ENCODE peak calls at places on chromosomes 3 and 15, in seven cellular contexts. E, A, P, T, I, V and B are unnamed samples.
A peak's percentile ranks its signal among the peaks of the same experiment; 100 is the strongest.

GRCh38 chr3:160720123-160720746 is 35.8 kb upstream of the PPM1L start:
- DNase-seq in T (no peak), E (no peak), P (peak; percentile 20), A (no peak), I (no peak), V (no peak), B (no peak)

GRCh38 chr3:43996379-43997301 is 245.0 kb upstream of the TOPAZ1 start:
- DNase-seq in E (no peak), P (peak; percentile 35), T (peak; percentile 54), A (no peak), I (no peak), V (peak; percentile 69), B (no peak)

GRCh38 chr3:188106898-188107684 is 46.9 kb upstream of the LPP start:
- DNase-seq in V (no peak), T (no peak), A (no peak), E (no peak), I (no peak), P (no peak), B (no peak)

GRCh38 chr3:167110906-167111305 is 269.2 kb downstream of the ZBBX start:
- DNase-seq in T (peak; percentile 53), P (peak; percentile 11), E (no peak), V (peak; percentile 5), A (no peak), I (no peak), B (no peak)

GRCh38 chr3:95810468-95810867 is 1003.9 kb upstream of the EPHA6 start:
- DNase-seq in V (no peak), A (no peak), E (no peak), I (no peak), T (no peak), P (no peak), B (no peak)

GRCh38 chr3:64163019-64163754 is 62.1 kb downstream of the PRICKLE2 start:
- DNase-seq in A (no peak), E (no peak), V (no peak), P (no peak), T (no peak), I (no peak), B (no peak)

GRCh38 chr15:39756806-39757522 is 25.7 kb downstream of the FSIP1 start:
- DNase-seq in I (peak; percentile 3), P (peak; percentile 7), V (peak; percentile 79), E (peak; percentile 82), T (peak; percentile 77), A (no peak), B (peak; percentile 13)

GRCh38 chr15:41512512-41513281 is 930 bp downstream of the LTK start:
- DNase-seq in P (no peak), I (no peak), A (no peak), V (peak; percentile 60), T (no peak), E (no peak), B (no peak)

GRCh38 chr15:71096676-71097075 is 18.6 kb upstream of the THSD4 start:
- DNase-seq in T (no peak), A (no peak), E (no peak), I (no peak), P (no peak), V (no peak), B (no peak)

GRCh38 chr3:184337315-184337714 is at the start of gene FAM131A:
- DNase-seq in V (no peak), I (no peak), T (peak; percentile 60), P (no peak), A (no peak), E (peak; percentile 44), B (peak; percentile 81)

GRCh38 chr3:187112934-187113793 is 26.1 kb downstream of the RPL39L start:
- DNase-seq in T (peak; percentile 55), I (no peak), E (no peak), V (no peak), A (no peak), P (no peak), B (no peak)

GRCh38 chr15:61034793-61035710 is 194.1 kb downstream of the RORA start:
- DNase-seq in E (no peak), A (no peak), T (peak; percentile 75), I (no peak), V (no peak), P (no peak), B (no peak)

GRCh38 chr3:139758654-139759291 is 81.0 kb upstream of the NMNAT3 start:
- DNase-seq in E (no peak), T (no peak), P (no peak), I (no peak), V (peak; percentile 85), A (no peak), B (no peak)

GRCh38 chr15:90213123-90213817 is 12.1 kb downstream of the SEMA4B start:
- DNase-seq in V (peak; percentile 61), E (no peak), A (no peak), T (no peak), I (no peak), P (no peak), B (no peak)

GRCh38 chr3:37779289-37780152 is 82.2 kb upstream of the CTDSPL start:
- DNase-seq in V (peak; percentile 87), I (no peak), T (peak; percentile 83), A (no peak), E (peak; percentile 41), P (peak; percentile 77), B (peak; percentile 74)

GRCh38 chr3:156477306-156477705 is 77.6 kb downstream of the SSR3 start:
- DNase-seq in A (no peak), V (peak; percentile 23), I (no peak), E (no peak), T (peak; percentile 68), P (no peak), B (no peak)

GRCh38 chr3:134643150-134643675 is 7.6 kb downstream of the KY start:
- DNase-seq in V (no peak), P (no peak), I (no peak), T (no peak), A (no peak), E (no peak), B (no peak)

GRCh38 chr3:74267126-74267525 is 347.3 kb downstream of the CNTN3 start:
- DNase-seq in E (no peak), T (peak; percentile 27), V (no peak), I (no peak), P (no peak), A (no peak), B (no peak)

GRCh38 chr15:88090406-88091085 is 166.0 kb downstream of the NTRK3 start:
- DNase-seq in E (no peak), V (no peak), T (no peak), I (no peak), P (no peak), A (no peak), B (peak; percentile 70)

GRCh38 chr15:67917037-67917436 is 77.2 kb upstream of the RNU6-1 start:
- DNase-seq in E (no peak), V (no peak), A (no peak), P (no peak), T (no peak), I (no peak), B (peak; percentile 53)

GRCh38 chr3:47000198-47000815 is 20.8 kb downstream of the NBEAL2 start:
- DNase-seq in A (no peak), E (no peak), V (no peak), I (no peak), T (peak; percentile 38), P (no peak), B (no peak)

GRCh38 chr3:103847081-103848062 is 1412.6 kb downstream of the ZPLD1 start:
- DNase-seq in V (no peak), E (no peak), T (no peak), I (no peak), A (no peak), P (no peak), B (no peak)

GRCh38 chr15:25783607-25784131 is 79.5 kb downstream of the ATP10A start:
- DNase-seq in P (peak; percentile 17), I (peak; percentile 32), T (peak; percentile 62), A (no peak), V (peak; percentile 15), E (no peak), B (no peak)

GRCh38 chr3:11186318-11186692 is 32.0 kb downstream of the HRH1 start:
- DNase-seq in V (no peak), I (no peak), P (no peak), E (no peak), A (no peak), T (no peak), B (no peak)

GRCh38 chr3:171833006-171833405 is 10.1 kb upstream of the TMEM212 start:
- DNase-seq in E (no peak), P (no peak), A (no peak), V (no peak), I (no peak), T (no peak), B (no peak)

GRCh38 chr3:142275856-142276255 is 50.5 kb upstream of the GK5 start:
- DNase-seq in V (no peak), P (no peak), E (no peak), I (no peak), T (peak; percentile 92), A (no peak), B (no peak)

GRCh38 chr3:130093741-130094391 is 12.2 kb downstream of the ALG1L2 start:
- DNase-seq in A (no peak), T (no peak), P (no peak), V (no peak), I (no peak), E (no peak), B (no peak)

GRCh38 chr3:76938962-76939361 is 100.9 kb upstream of the ROBO2 start:
- DNase-seq in I (no peak), E (no peak), T (no peak), P (no peak), A (no peak), V (no peak), B (no peak)

GRCh38 chr15:89164712-89165211 is 56.6 kb downstream of the RLBP1 start:
- DNase-seq in E (no peak), T (no peak), I (no peak), A (no peak), V (no peak), P (no peak), B (peak; percentile 31)

GRCh38 chr3:76132154-76132470 is 346.8 kb upstream of the ZNF717 start:
- DNase-seq in P (no peak), V (no peak), I (no peak), A (no peak), T (no peak), E (no peak), B (no peak)

GRCh38 chr3:136929984-136930671 is 27.7 kb upstream of the IL20RB start:
- DNase-seq in P (no peak), I (no peak), E (no peak), T (peak; percentile 61), A (no peak), V (no peak), B (no peak)

GRCh38 chr15:80587007-80587406 is 108.1 kb upstream of the ABHD17C start:
- DNase-seq in P (no peak), E (no peak), I (no peak), A (no peak), V (no peak), T (no peak), B (no peak)

GRCh38 chr3:141266186-141266585 is 34.6 kb downstream of the PXYLP1 start:
- DNase-seq in P (no peak), T (no peak), E (no peak), I (no peak), A (no peak), V (no peak), B (no peak)